ENCODE peak calls at places on chromosomes 4 and X, in ten cellular contexts. One of them, this sample, is unnamed.

GRCh38 chr4:3683744-3684421 is 82.3 kb upstream of the ADRA2C start:
- DNase-seq in A549: no peak
- DNase-seq in cardiac muscle cell: no peak
- DNase-seq in left ventricle myocardium inferior: no peak
- DNase-seq in testis: no peak
- DNase-seq in endodermal cell: peak
- DNase-seq in sigmoid colon: peak
- DNase-seq in RWPE1: no peak
- DNase-seq in colonic mucosa: no peak
- DNase-seq in dorsolateral prefrontal cortex: no peak
- DNase-seq in this sample: no peak

GRCh38 chrX:77785400-77785745 is 643 bp downstream of the ATRX start:
- DNase-seq in A549: peak
- DNase-seq in cardiac muscle cell: peak
- DNase-seq in left ventricle myocardium inferior: no peak
- DNase-seq in testis: peak
- DNase-seq in endodermal cell: peak
- DNase-seq in sigmoid colon: no peak
- DNase-seq in RWPE1: peak
- DNase-seq in colonic mucosa: peak
- DNase-seq in dorsolateral prefrontal cortex: peak
- DNase-seq in this sample: no peak

GRCh38 chrX:149037301-149037700 is 467.8 kb downstream of the IDS start:
- DNase-seq in A549: no peak
- DNase-seq in cardiac muscle cell: no peak
- DNase-seq in left ventricle myocardium inferior: no peak
- DNase-seq in testis: no peak
- DNase-seq in endodermal cell: no peak
- DNase-seq in sigmoid colon: no peak
- DNase-seq in RWPE1: no peak
- DNase-seq in colonic mucosa: no peak
- DNase-seq in dorsolateral prefrontal cortex: no peak
- DNase-seq in this sample: no peak

GRCh38 chr4:161937151-161937550 is 226.6 kb downstream of the FSTL5 start:
- DNase-seq in A549: no peak
- DNase-seq in cardiac muscle cell: no peak
- DNase-seq in left ventricle myocardium inferior: no peak
- DNase-seq in testis: no peak
- DNase-seq in endodermal cell: no peak
- DNase-seq in sigmoid colon: no peak
- DNase-seq in RWPE1: no peak
- DNase-seq in colonic mucosa: no peak
- DNase-seq in dorsolateral prefrontal cortex: no peak
- DNase-seq in this sample: no peak

GRCh38 chr4:185656467-185656890 is 121.2 kb upstream of the PDLIM3 start:
- DNase-seq in A549: no peak
- DNase-seq in cardiac muscle cell: peak
- DNase-seq in left ventricle myocardium inferior: peak
- DNase-seq in testis: no peak
- DNase-seq in endodermal cell: peak
- DNase-seq in sigmoid colon: peak
- DNase-seq in RWPE1: no peak
- DNase-seq in colonic mucosa: no peak
- DNase-seq in dorsolateral prefrontal cortex: peak
- DNase-seq in this sample: no peak

GRCh38 chr4:151688003-151688784 is 72.6 kb downstream of the GATB start:
- DNase-seq in A549: no peak
- DNase-seq in cardiac muscle cell: peak
- DNase-seq in left ventricle myocardium inferior: no peak
- DNase-seq in testis: no peak
- DNase-seq in endodermal cell: peak
- DNase-seq in sigmoid colon: no peak
- DNase-seq in RWPE1: no peak
- DNase-seq in colonic mucosa: no peak
- DNase-seq in dorsolateral prefrontal cortex: no peak
- DNase-seq in this sample: no peak

GRCh38 chr4:128347930-128348660 is 60.5 kb upstream of the PGRMC2 start:
- DNase-seq in A549: no peak
- DNase-seq in cardiac muscle cell: no peak
- DNase-seq in left ventricle myocardium inferior: no peak
- DNase-seq in testis: peak
- DNase-seq in endodermal cell: no peak
- DNase-seq in sigmoid colon: no peak
- DNase-seq in RWPE1: no peak
- DNase-seq in colonic mucosa: no peak
- DNase-seq in dorsolateral prefrontal cortex: no peak
- DNase-seq in this sample: no peak

GRCh38 chr4:62196338-62196737 is 996.2 kb downstream of the ADGRL3 start:
- DNase-seq in A549: no peak
- DNase-seq in cardiac muscle cell: no peak
- DNase-seq in left ventricle myocardium inferior: no peak
- DNase-seq in testis: no peak
- DNase-seq in endodermal cell: no peak
- DNase-seq in sigmoid colon: no peak
- DNase-seq in RWPE1: no peak
- DNase-seq in colonic mucosa: no peak
- DNase-seq in dorsolateral prefrontal cortex: no peak
- DNase-seq in this sample: no peak

GRCh38 chr4:169335331-169335730 is 64.6 kb upstream of the SH3RF1 start:
- DNase-seq in A549: no peak
- DNase-seq in cardiac muscle cell: no peak
- DNase-seq in left ventricle myocardium inferior: no peak
- DNase-seq in testis: no peak
- DNase-seq in endodermal cell: no peak
- DNase-seq in sigmoid colon: no peak
- DNase-seq in RWPE1: peak
- DNase-seq in colonic mucosa: no peak
- DNase-seq in dorsolateral prefrontal cortex: no peak
- DNase-seq in this sample: no peak

GRCh38 chrX:69614896-69615295 is 1.0 kb upstream of the EDA start:
- DNase-seq in A549: no peak
- DNase-seq in cardiac muscle cell: no peak
- DNase-seq in left ventricle myocardium inferior: no peak
- DNase-seq in testis: no peak
- DNase-seq in endodermal cell: no peak
- DNase-seq in sigmoid colon: no peak
- DNase-seq in RWPE1: no peak
- DNase-seq in colonic mucosa: peak
- DNase-seq in dorsolateral prefrontal cortex: no peak
- DNase-seq in this sample: no peak

GRCh38 chr4:125187621-125188176 is 127.1 kb upstream of the FAT4 start:
- DNase-seq in A549: no peak
- DNase-seq in cardiac muscle cell: no peak
- DNase-seq in left ventricle myocardium inferior: peak
- DNase-seq in testis: peak
- DNase-seq in endodermal cell: no peak
- DNase-seq in sigmoid colon: no peak
- DNase-seq in RWPE1: peak
- DNase-seq in colonic mucosa: no peak
- DNase-seq in dorsolateral prefrontal cortex: no peak
- DNase-seq in this sample: no peak

GRCh38 chr4:60133414-60133813 is 1066.7 kb upstream of the ADGRL3 start:
- DNase-seq in A549: no peak
- DNase-seq in cardiac muscle cell: no peak
- DNase-seq in left ventricle myocardium inferior: no peak
- DNase-seq in testis: no peak
- DNase-seq in endodermal cell: no peak
- DNase-seq in sigmoid colon: no peak
- DNase-seq in RWPE1: peak
- DNase-seq in colonic mucosa: no peak
- DNase-seq in dorsolateral prefrontal cortex: no peak
- DNase-seq in this sample: no peak

GRCh38 chr4:120922390-120923200 is at the start of gene PRDM5:
- DNase-seq in A549: peak
- DNase-seq in cardiac muscle cell: peak
- DNase-seq in left ventricle myocardium inferior: peak
- DNase-seq in testis: peak
- DNase-seq in endodermal cell: peak
- DNase-seq in sigmoid colon: peak
- DNase-seq in RWPE1: peak
- DNase-seq in colonic mucosa: peak
- DNase-seq in dorsolateral prefrontal cortex: no peak
- DNase-seq in this sample: peak

GRCh38 chr4:141971854-141972253 is 335.5 kb downstream of the IL15 start:
- DNase-seq in A549: no peak
- DNase-seq in cardiac muscle cell: no peak
- DNase-seq in left ventricle myocardium inferior: no peak
- DNase-seq in testis: no peak
- DNase-seq in endodermal cell: no peak
- DNase-seq in sigmoid colon: no peak
- DNase-seq in RWPE1: no peak
- DNase-seq in colonic mucosa: no peak
- DNase-seq in dorsolateral prefrontal cortex: no peak
- DNase-seq in this sample: no peak

DNA sequence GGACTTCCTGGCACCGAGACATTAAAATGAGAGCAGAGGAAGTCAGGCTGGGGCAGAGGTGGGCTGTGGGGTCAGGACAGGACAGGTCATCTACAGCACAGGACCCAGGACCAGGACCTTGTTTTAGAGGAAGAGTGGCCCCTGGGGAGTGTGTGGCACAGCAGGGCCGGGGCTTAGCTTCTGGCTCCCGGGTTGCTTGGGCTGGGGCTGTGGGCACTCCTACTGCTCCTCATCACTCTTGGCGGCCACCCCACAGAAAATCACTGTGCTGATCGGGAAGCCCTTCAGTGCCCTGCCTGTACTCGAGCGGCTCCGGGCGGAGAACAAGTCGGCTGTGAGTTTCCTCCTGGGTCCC is 8.1 kb upstream of the ATP6AP1 start:
- DNase-seq in A549: no peak
- DNase-seq in cardiac muscle cell: no peak
- DNase-seq in left ventricle myocardium inferior: no peak
- DNase-seq in testis: no peak
- DNase-seq in endodermal cell: no peak
- DNase-seq in sigmoid colon: no peak
- DNase-seq in RWPE1: no peak
- DNase-seq in colonic mucosa: no peak
- DNase-seq in dorsolateral prefrontal cortex: no peak
- DNase-seq in this sample: no peak
- H3K27ac ChIP-seq in A549: no peak
- H3K27ac ChIP-seq in cardiac muscle cell: no peak
- H3K27ac ChIP-seq in left ventricle myocardium inferior: peak
- H3K27ac ChIP-seq in testis: no peak
- H3K27ac ChIP-seq in endodermal cell: no peak
- H3K27ac ChIP-seq in sigmoid colon: no peak
- H3K27ac ChIP-seq in RWPE1: no peak
- H3K27ac ChIP-seq in colonic mucosa: no peak
- H3K27ac ChIP-seq in dorsolateral prefrontal cortex: no peak
- H3K27ac ChIP-seq in this sample: no peak

GRCh38 chrX:110311437-110312230 is 6.3 kb downstream of the AMMECR1 start:
- DNase-seq in A549: no peak
- DNase-seq in cardiac muscle cell: no peak
- DNase-seq in left ventricle myocardium inferior: no peak
- DNase-seq in testis: no peak
- DNase-seq in endodermal cell: no peak
- DNase-seq in sigmoid colon: no peak
- DNase-seq in RWPE1: no peak
- DNase-seq in colonic mucosa: no peak
- DNase-seq in dorsolateral prefrontal cortex: no peak
- DNase-seq in this sample: no peak
- H3K27ac ChIP-seq in A549: no peak
- H3K27ac ChIP-seq in cardiac muscle cell: no peak
- H3K27ac ChIP-seq in left ventricle myocardium inferior: no peak
- H3K27ac ChIP-seq in testis: no peak
- H3K27ac ChIP-seq in endodermal cell: no peak
- H3K27ac ChIP-seq in sigmoid colon: no peak
- H3K27ac ChIP-seq in RWPE1: no peak
- H3K27ac ChIP-seq in colonic mucosa: no peak
- H3K27ac ChIP-seq in dorsolateral prefrontal cortex: no peak
- H3K27ac ChIP-seq in this sample: no peak

GRCh38 chr4:41420576-41420975 is 117.4 kb upstream of the LIMCH1 start:
- DNase-seq in A549: no peak
- DNase-seq in cardiac muscle cell: no peak
- DNase-seq in left ventricle myocardium inferior: no peak
- DNase-seq in testis: no peak
- DNase-seq in endodermal cell: no peak
- DNase-seq in sigmoid colon: no peak
- DNase-seq in RWPE1: no peak
- DNase-seq in colonic mucosa: no peak
- DNase-seq in dorsolateral prefrontal cortex: peak
- DNase-seq in this sample: no peak
- H3K27ac ChIP-seq in A549: no peak
- H3K27ac ChIP-seq in cardiac muscle cell: no peak
- H3K27ac ChIP-seq in left ventricle myocardium inferior: no peak
- H3K27ac ChIP-seq in testis: no peak
- H3K27ac ChIP-seq in endodermal cell: no peak
- H3K27ac ChIP-seq in sigmoid colon: no peak
- H3K27ac ChIP-seq in RWPE1: no peak
- H3K27ac ChIP-seq in colonic mucosa: no peak
- H3K27ac ChIP-seq in dorsolateral prefrontal cortex: no peak
- H3K27ac ChIP-seq in this sample: peak

GRCh38 chrX:96433409-96434122 is 251.1 kb upstream of the DIAPH2 start:
- DNase-seq in A549: no peak
- DNase-seq in cardiac muscle cell: no peak
- DNase-seq in left ventricle myocardium inferior: no peak
- DNase-seq in testis: no peak
- DNase-seq in endodermal cell: no peak
- DNase-seq in sigmoid colon: no peak
- DNase-seq in RWPE1: no peak
- DNase-seq in colonic mucosa: no peak
- DNase-seq in dorsolateral prefrontal cortex: no peak
- DNase-seq in this sample: no peak
- H3K27ac ChIP-seq in A549: no peak
- H3K27ac ChIP-seq in cardiac muscle cell: no peak
- H3K27ac ChIP-seq in left ventricle myocardium inferior: peak
- H3K27ac ChIP-seq in testis: no peak
- H3K27ac ChIP-seq in endodermal cell: no peak
- H3K27ac ChIP-seq in sigmoid colon: no peak
- H3K27ac ChIP-seq in RWPE1: no peak
- H3K27ac ChIP-seq in colonic mucosa: no peak
- H3K27ac ChIP-seq in dorsolateral prefrontal cortex: no peak
- H3K27ac ChIP-seq in this sample: peak

GRCh38 chr4:25787891-25788331 is 74.9 kb downstream of the SEL1L3 start:
- DNase-seq in A549: no peak
- DNase-seq in cardiac muscle cell: no peak
- DNase-seq in left ventricle myocardium inferior: no peak
- DNase-seq in testis: peak
- DNase-seq in endodermal cell: no peak
- DNase-seq in sigmoid colon: no peak
- DNase-seq in RWPE1: peak
- DNase-seq in colonic mucosa: no peak
- DNase-seq in dorsolateral prefrontal cortex: no peak
- DNase-seq in this sample: no peak
- H3K27ac ChIP-seq in A549: no peak
- H3K27ac ChIP-seq in cardiac muscle cell: no peak
- H3K27ac ChIP-seq in left ventricle myocardium inferior: no peak
- H3K27ac ChIP-seq in testis: no peak
- H3K27ac ChIP-seq in endodermal cell: no peak
- H3K27ac ChIP-seq in sigmoid colon: no peak
- H3K27ac ChIP-seq in RWPE1: peak
- H3K27ac ChIP-seq in colonic mucosa: no peak
- H3K27ac ChIP-seq in dorsolateral prefrontal cortex: no peak
- H3K27ac ChIP-seq in this sample: no peak

GRCh38 chrX:45077748-45078424 is 122.8 kb downstream of the DIPK2B start:
- DNase-seq in A549: no peak
- DNase-seq in cardiac muscle cell: no peak
- DNase-seq in left ventricle myocardium inferior: no peak
- DNase-seq in testis: no peak
- DNase-seq in endodermal cell: no peak
- DNase-seq in sigmoid colon: no peak
- DNase-seq in RWPE1: no peak
- DNase-seq in colonic mucosa: no peak
- DNase-seq in dorsolateral prefrontal cortex: no peak
- DNase-seq in this sample: no peak
- H3K27ac ChIP-seq in A549: no peak
- H3K27ac ChIP-seq in cardiac muscle cell: no peak
- H3K27ac ChIP-seq in left ventricle myocardium inferior: no peak
- H3K27ac ChIP-seq in testis: no peak
- H3K27ac ChIP-seq in endodermal cell: no peak
- H3K27ac ChIP-seq in sigmoid colon: no peak
- H3K27ac ChIP-seq in RWPE1: no peak
- H3K27ac ChIP-seq in colonic mucosa: no peak
- H3K27ac ChIP-seq in dorsolateral prefrontal cortex: no peak
- H3K27ac ChIP-seq in this sample: no peak